ENCODE peak calls at places on chromosome 11, in four cellular contexts. One of them, this sample, is unnamed.

GRCh38 chr11:1072116-1072820 is 2.4 kb upstream of the MUC2 start:
- DNase-seq in SW480: peak
- DNase-seq in activated T-helper 2 cell treated with anti-CD3 and anti-CD28 coated beads, Interferon-gamma antibody, Interleukin-2, Interleukin-4, amounts not matched to agents 10 μg/mL and 5 μg/mL and 100 μg/mL, durations not matched to agents 14 hours and 24 hours and 36 hours: no peak
- DNase-seq in NCI-H1092: no peak
- DNase-seq in this sample: no peak

GRCh38 chr11:86874314-86875056 is 74.1 kb downstream of the PRSS23 start:
- DNase-seq in NCI-H1092: no peak
- DNase-seq in activated T-helper 2 cell treated with anti-CD3 and anti-CD28 coated beads, Interferon-gamma antibody, Interleukin-2, Interleukin-4, amounts not matched to agents 10 μg/mL and 5 μg/mL and 100 μg/mL, durations not matched to agents 14 hours and 24 hours and 36 hours: no peak
- DNase-seq in SW480: no peak
- DNase-seq in this sample: no peak

GRCh38 chr11:69215784-69216415 is 60.2 kb downstream of the SMIM38 start:
- DNase-seq in SW480: peak
- DNase-seq in activated T-helper 2 cell treated with anti-CD3 and anti-CD28 coated beads, Interferon-gamma antibody, Interleukin-2, Interleukin-4, amounts not matched to agents 10 μg/mL and 5 μg/mL and 100 μg/mL, durations not matched to agents 14 hours and 24 hours and 36 hours: no peak
- DNase-seq in NCI-H1092: no peak
- DNase-seq in this sample: no peak

GRCh38 chr11:81092517-81092916 is 1641.1 kb downstream of the FAM181B start:
- DNase-seq in SW480: no peak
- DNase-seq in activated T-helper 2 cell treated with anti-CD3 and anti-CD28 coated beads, Interferon-gamma antibody, Interleukin-2, Interleukin-4, amounts not matched to agents 10 μg/mL and 5 μg/mL and 100 μg/mL, durations not matched to agents 14 hours and 24 hours and 36 hours: no peak
- DNase-seq in NCI-H1092: no peak
- DNase-seq in this sample: no peak

GRCh38 chr11:46513934-46514342 is 79.9 kb downstream of the AMBRA1 start:
- DNase-seq in SW480: no peak
- DNase-seq in activated T-helper 2 cell treated with anti-CD3 and anti-CD28 coated beads, Interferon-gamma antibody, Interleukin-2, Interleukin-4, amounts not matched to agents 10 μg/mL and 5 μg/mL and 100 μg/mL, durations not matched to agents 14 hours and 24 hours and 36 hours: no peak
- DNase-seq in NCI-H1092: peak
- DNase-seq in this sample: no peak

GRCh38 chr11:125990244-125990643 is 44.4 kb downstream of the VSIG10L2 start:
- DNase-seq in NCI-H1092: no peak
- DNase-seq in activated T-helper 2 cell treated with anti-CD3 and anti-CD28 coated beads, Interferon-gamma antibody, Interleukin-2, Interleukin-4, amounts not matched to agents 10 μg/mL and 5 μg/mL and 100 μg/mL, durations not matched to agents 14 hours and 24 hours and 36 hours: no peak
- DNase-seq in SW480: no peak
- DNase-seq in this sample: no peak

GRCh38 chr11:118435233-118435892 is 929 bp upstream of the KMT2A start:
- DNase-seq in activated T-helper 2 cell treated with anti-CD3 and anti-CD28 coated beads, Interferon-gamma antibody, Interleukin-2, Interleukin-4, amounts not matched to agents 10 μg/mL and 5 μg/mL and 100 μg/mL, durations not matched to agents 14 hours and 24 hours and 36 hours: peak
- DNase-seq in SW480: peak
- DNase-seq in NCI-H1092: peak
- DNase-seq in this sample: peak

GRCh38 chr11:114623720-114624119 is 28.1 kb upstream of the NXPE4 start:
- DNase-seq in activated T-helper 2 cell treated with anti-CD3 and anti-CD28 coated beads, Interferon-gamma antibody, Interleukin-2, Interleukin-4, amounts not matched to agents 10 μg/mL and 5 μg/mL and 100 μg/mL, durations not matched to agents 14 hours and 24 hours and 36 hours: no peak
- DNase-seq in NCI-H1092: no peak
- DNase-seq in SW480: no peak
- DNase-seq in this sample: no peak

GRCh38 chr11:12137938-12138731 is 27.7 kb downstream of the MICAL2 start:
- DNase-seq in NCI-H1092: no peak
- DNase-seq in activated T-helper 2 cell treated with anti-CD3 and anti-CD28 coated beads, Interferon-gamma antibody, Interleukin-2, Interleukin-4, amounts not matched to agents 10 μg/mL and 5 μg/mL and 100 μg/mL, durations not matched to agents 14 hours and 24 hours and 36 hours: no peak
- DNase-seq in SW480: no peak
- DNase-seq in this sample: no peak

GRCh38 chr11:117020287-117020686 is 77.9 kb downstream of the SIK3 start:
- DNase-seq in activated T-helper 2 cell treated with anti-CD3 and anti-CD28 coated beads, Interferon-gamma antibody, Interleukin-2, Interleukin-4, amounts not matched to agents 10 μg/mL and 5 μg/mL and 100 μg/mL, durations not matched to agents 14 hours and 24 hours and 36 hours: no peak
- DNase-seq in SW480: no peak
- DNase-seq in NCI-H1092: no peak
- DNase-seq in this sample: no peak